ENCODE peak calls at places on chromosomes 6 and 20, in five cellular contexts. One of them, this sample, is unnamed.

GRCh38 chr6:33609019-33609418 is 12.1 kb upstream of the ITPR3 start:
- DNase-seq in pancreas: no peak
- DNase-seq in AG09309: no peak
- DNase-seq in fibroblast of the aortic adventitia: no peak
- DNase-seq in kidney epithelial cell: no peak
- DNase-seq in this sample: no peak

GRCh38 chr20:48260370-48260769 is 475.1 kb upstream of the SULF2 start:
- DNase-seq in fibroblast of the aortic adventitia: no peak
- DNase-seq in AG09309: no peak
- DNase-seq in kidney epithelial cell: no peak
- DNase-seq in pancreas: no peak
- DNase-seq in this sample: no peak

GRCh38 chr6:47681201-47681990 is 17.0 kb upstream of the ADGRF4 start:
- DNase-seq in kidney epithelial cell: no peak
- DNase-seq in pancreas: no peak
- DNase-seq in AG09309: no peak
- DNase-seq in fibroblast of the aortic adventitia: no peak
- DNase-seq in this sample: no peak

GRCh38 chr6:125789167-125789566 is 1.6 kb upstream of the NCOA7 start:
- DNase-seq in fibroblast of the aortic adventitia: peak
- DNase-seq in pancreas: no peak
- DNase-seq in kidney epithelial cell: no peak
- DNase-seq in AG09309: no peak
- DNase-seq in this sample: no peak

GRCh38 chr6:31480574-31480973 is 17.4 kb upstream of the MICB start:
- DNase-seq in AG09309: no peak
- DNase-seq in fibroblast of the aortic adventitia: no peak
- DNase-seq in pancreas: no peak
- DNase-seq in kidney epithelial cell: no peak
- DNase-seq in this sample: no peak

GRCh38 chr6:82842721-82843120 is 222.9 kb downstream of the UBE3D start:
- DNase-seq in AG09309: peak
- DNase-seq in fibroblast of the aortic adventitia: peak
- DNase-seq in kidney epithelial cell: peak
- DNase-seq in pancreas: no peak
- DNase-seq in this sample: peak

GRCh38 chr6:129748212-129748900 is 38.4 kb upstream of the ARHGAP18 start:
- DNase-seq in fibroblast of the aortic adventitia: peak
- DNase-seq in AG09309: peak
- DNase-seq in kidney epithelial cell: peak
- DNase-seq in pancreas: no peak
- DNase-seq in this sample: peak

GRCh38 chr6:151609146-151609962 is 115.5 kb downstream of the CCDC170 start:
- DNase-seq in AG09309: no peak
- DNase-seq in fibroblast of the aortic adventitia: peak
- DNase-seq in pancreas: no peak
- DNase-seq in kidney epithelial cell: no peak
- DNase-seq in this sample: no peak

GRCh38 chr6:77025824-77026223 is 437.5 kb downstream of the HTR1B start:
- DNase-seq in AG09309: no peak
- DNase-seq in kidney epithelial cell: no peak
- DNase-seq in fibroblast of the aortic adventitia: no peak
- DNase-seq in pancreas: no peak
- DNase-seq in this sample: no peak

DNA sequence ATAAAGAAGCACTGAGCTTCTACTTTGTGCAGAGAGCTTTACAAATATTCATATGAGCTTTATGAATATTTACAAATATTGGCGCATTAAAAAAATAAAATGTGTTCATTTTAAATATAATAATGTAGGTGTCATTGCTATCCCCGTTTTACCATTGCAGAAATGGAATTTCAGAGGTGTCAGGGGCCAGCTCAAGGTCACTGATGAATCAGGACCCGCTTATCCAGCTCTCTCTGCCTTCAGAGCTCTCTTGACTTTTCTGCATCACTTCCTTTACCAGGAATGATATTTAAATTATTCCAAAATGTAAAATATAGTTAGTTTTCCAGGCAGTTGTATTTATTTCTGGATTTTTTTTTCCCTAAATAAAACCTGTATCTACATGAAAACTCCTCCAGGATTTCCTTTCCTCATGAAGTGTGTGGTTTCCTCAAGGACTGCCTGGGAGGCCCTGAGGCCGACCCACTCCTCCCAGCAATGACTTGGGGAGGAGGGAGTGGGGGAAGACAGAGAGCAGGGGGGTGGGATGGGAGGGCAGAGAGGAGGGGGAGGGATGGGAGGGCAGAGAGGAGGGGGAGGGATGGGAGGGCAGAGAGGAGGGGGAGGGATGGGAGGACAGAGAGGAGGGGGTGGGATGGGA is 161.7 kb upstream of the AGPAT4 start:
- DNase-seq in kidney epithelial cell: no peak
- DNase-seq in AG09309: no peak
- DNase-seq in pancreas: no peak
- DNase-seq in fibroblast of the aortic adventitia: no peak
- DNase-seq in this sample: no peak
- H3K4me3 ChIP-seq in kidney epithelial cell: no peak
- H3K4me3 ChIP-seq in AG09309: no peak
- H3K4me3 ChIP-seq in pancreas: peak
- H3K4me3 ChIP-seq in fibroblast of the aortic adventitia: no peak
- H3K4me3 ChIP-seq in this sample: no peak

GRCh38 chr6:95431637-95432228 is 145.6 kb upstream of the MANEA start:
- DNase-seq in AG09309: peak
- DNase-seq in kidney epithelial cell: peak
- DNase-seq in fibroblast of the aortic adventitia: peak
- DNase-seq in pancreas: peak
- DNase-seq in this sample: peak
- TF ChIP-seq CTCF in AG09309: peak
- TF ChIP-seq CTCF in kidney epithelial cell: peak
- TF ChIP-seq CTCF in fibroblast of the aortic adventitia: peak
- TF ChIP-seq CTCF in pancreas: peak
- TF ChIP-seq CTCF in this sample: peak

DNA sequence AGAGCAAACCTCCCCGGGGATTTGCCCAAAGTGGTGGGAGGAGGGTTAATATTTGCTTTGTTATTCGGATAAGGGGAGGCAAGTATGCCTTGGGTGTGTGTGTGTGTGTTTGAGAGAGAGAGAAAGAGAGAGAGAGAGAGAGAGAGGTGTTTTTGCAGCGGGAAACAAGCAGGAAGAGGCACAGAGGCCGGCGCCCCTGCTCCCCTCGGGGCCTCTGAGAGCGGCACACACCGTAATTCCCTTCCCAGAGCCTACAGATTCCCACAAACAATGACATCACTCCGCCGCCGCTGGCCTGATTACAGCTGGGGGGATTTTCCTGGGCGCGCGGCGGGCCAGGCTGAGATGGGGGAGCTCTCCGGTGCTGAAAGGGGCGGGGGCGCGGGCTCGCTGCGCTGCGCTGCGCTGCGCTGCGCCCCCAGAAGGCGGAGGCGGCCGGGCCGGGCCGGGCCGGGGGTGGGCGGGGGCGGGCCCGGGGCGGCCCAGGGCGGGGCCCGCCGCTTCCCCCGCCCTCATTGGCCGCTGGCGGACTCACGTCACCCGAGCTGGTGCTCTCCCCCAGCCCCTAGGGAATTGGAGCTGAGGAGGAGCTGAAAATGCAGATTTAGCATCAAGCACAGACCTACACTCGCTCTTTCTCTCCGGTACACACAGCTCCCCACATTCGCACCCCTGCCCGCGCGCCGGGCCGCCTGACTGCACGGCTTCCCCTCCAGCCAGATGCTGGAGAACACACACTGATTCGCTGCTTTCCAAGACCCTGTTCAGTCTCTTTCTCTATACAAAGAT is at the start of gene PCSK2:
- DNase-seq in AG09309: no peak
- DNase-seq in pancreas: peak
- DNase-seq in kidney epithelial cell: no peak
- DNase-seq in fibroblast of the aortic adventitia: peak
- DNase-seq in this sample: peak
- H3K4me3 ChIP-seq in AG09309: peak
- H3K4me3 ChIP-seq in pancreas: peak
- H3K4me3 ChIP-seq in kidney epithelial cell: peak
- H3K4me3 ChIP-seq in fibroblast of the aortic adventitia: peak
- H3K4me3 ChIP-seq in this sample: no peak

DNA sequence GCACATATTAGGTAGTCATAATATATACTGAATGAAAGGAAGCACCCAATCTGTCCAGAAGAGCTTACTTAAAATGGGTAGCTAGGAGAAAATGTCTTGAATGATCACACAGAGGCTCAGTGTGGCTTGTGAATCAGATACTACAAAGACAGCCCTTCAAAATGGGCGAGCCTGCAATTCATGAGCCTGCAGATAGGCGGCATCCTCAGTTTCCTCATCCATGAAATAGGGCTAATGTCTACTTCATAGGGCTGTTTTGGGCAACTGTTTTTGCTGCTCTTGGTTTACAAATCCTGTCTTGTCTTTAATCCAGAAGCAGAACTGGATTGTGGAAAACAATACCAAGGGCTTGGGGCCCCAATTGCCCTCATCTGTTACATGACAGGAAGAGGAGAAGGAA is 129.3 kb upstream of the KCNK16 start:
- DNase-seq in pancreas: no peak
- DNase-seq in kidney epithelial cell: no peak
- DNase-seq in AG09309: no peak
- DNase-seq in fibroblast of the aortic adventitia: no peak
- DNase-seq in this sample: peak
- TF ChIP-seq CTCF in pancreas: no peak
- TF ChIP-seq CTCF in kidney epithelial cell: peak
- TF ChIP-seq CTCF in AG09309: peak
- TF ChIP-seq CTCF in fibroblast of the aortic adventitia: peak
- TF ChIP-seq CTCF in this sample: peak

GRCh38 chr20:5606347-5606746 is 143.9 kb upstream of the SHLD1 start:
- DNase-seq in AG09309: no peak
- DNase-seq in fibroblast of the aortic adventitia: no peak
- DNase-seq in pancreas: no peak
- DNase-seq in kidney epithelial cell: no peak
- DNase-seq in this sample: no peak
- H3K4me3 ChIP-seq in AG09309: no peak
- H3K4me3 ChIP-seq in fibroblast of the aortic adventitia: no peak
- H3K4me3 ChIP-seq in pancreas: no peak
- H3K4me3 ChIP-seq in kidney epithelial cell: no peak
- H3K4me3 ChIP-seq in this sample: no peak

DNA sequence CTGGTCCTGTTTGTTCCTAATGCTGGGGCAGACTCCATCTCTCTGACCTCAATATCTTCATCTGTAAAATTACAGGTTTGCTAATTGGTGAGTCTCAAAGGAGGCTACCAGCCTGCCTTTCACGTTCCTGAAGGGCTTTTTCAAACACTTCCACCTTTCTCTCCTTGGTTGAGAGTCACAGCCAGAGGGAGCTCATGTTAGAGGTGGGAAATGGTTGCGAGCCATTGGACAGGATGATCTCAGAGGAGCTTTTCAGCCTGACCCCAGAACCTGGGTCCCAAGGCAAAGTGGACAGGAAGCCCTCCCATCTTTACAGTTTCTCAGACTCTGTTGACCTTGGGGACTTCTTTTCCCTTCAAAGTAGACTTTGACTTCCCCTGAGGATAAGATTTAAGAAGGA is 37.6 kb downstream of the NDUFAF5 start:
- DNase-seq in pancreas: no peak
- DNase-seq in fibroblast of the aortic adventitia: no peak
- DNase-seq in kidney epithelial cell: no peak
- DNase-seq in AG09309: no peak
- DNase-seq in this sample: no peak
- TF ChIP-seq CTCF in pancreas: no peak
- TF ChIP-seq CTCF in fibroblast of the aortic adventitia: no peak
- TF ChIP-seq CTCF in kidney epithelial cell: no peak
- TF ChIP-seq CTCF in AG09309: no peak
- TF ChIP-seq CTCF in this sample: no peak